ENCODE peak calls at places on chromosomes 13 and 19, in seven cellular contexts. D is sigmoid colon, A is breast epithelium, I is transverse colon, C is heart left ventricle, Q is adrenal gland, L is esophagus squamous epithelium. F is an unnamed sample.

GRCh38 chr13:23567792-23568480 is 2.3 kb upstream of the TNFRSF19 start:
- DNase-seq in D (no peak), A (no peak), I (no peak), C (no peak), Q (no peak), L (no peak), F (no peak)

GRCh38 chr19:34504809-34505291 is 23.3 kb downstream of the WTIP start:
- DNase-seq in D (peak), A (no peak), I (no peak), C (no peak), Q (no peak), L (no peak), F (no peak)

GRCh38 chr19:46951236-46951986 is 68.2 kb upstream of the NPAS1 start:
- DNase-seq in D (no peak), A (no peak), I (peak), C (no peak), Q (no peak), L (no peak), F (no peak)

GRCh38 chr19:39276740-39277139 is 8.5 kb downstream of the IFNL2 start:
- DNase-seq in D (no peak), A (no peak), I (no peak), C (no peak), Q (no peak), L (no peak), F (no peak)

GRCh38 chr13:98927954-98928927 is 49.6 kb downstream of the DOCK9 start:
- DNase-seq in D (peak), A (no peak), I (no peak), C (no peak), Q (no peak), L (no peak), F (no peak)

GRCh38 chr13:108961542-108962125 is 332.2 kb downstream of the MYO16 start:
- DNase-seq in D (no peak), A (no peak), I (no peak), C (no peak), Q (no peak), L (no peak), F (no peak)

GRCh38 chr13:36357231-36357630 is 11.0 kb upstream of the SPART start:
- DNase-seq in D (no peak), A (no peak), I (no peak), C (no peak), Q (no peak), L (no peak), F (no peak)

GRCh38 chr19:2166741-2167738 is 3.3 kb downstream of the DOT1L start:
- DNase-seq in D (peak), A (peak), I (peak), C (peak), Q (peak), L (no peak), F (peak)

GRCh38 chr13:74466015-74466414 is 331.8 kb upstream of the KLF12 start:
- DNase-seq in D (no peak), A (no peak), I (no peak), C (no peak), Q (no peak), L (no peak), F (no peak)

GRCh38 chr13:51906581-51906980 is 44.8 kb downstream of the CCDC70 start:
- DNase-seq in D (no peak), A (peak), I (peak), C (no peak), Q (peak), L (no peak), F (no peak)

GRCh38 chr19:46069841-46070341 is 29.1 kb upstream of the IGFL4 start:
- DNase-seq in D (no peak), A (no peak), I (no peak), C (no peak), Q (peak), L (no peak), F (no peak)

GRCh38 chr19:55468054-55468393 is 3.5 kb upstream of the C19orf85 start:
- DNase-seq in D (no peak), A (no peak), I (no peak), C (no peak), Q (no peak), L (no peak), F (no peak)
- TF ChIP-seq CTCF in D (no peak), A (no peak), I (no peak), C (no peak), Q (no peak), L (peak), F (peak)

GRCh38 chr13:60214213-60215079 is 50.7 kb upstream of the DIAPH3 start:
- DNase-seq in D (no peak), A (no peak), I (no peak), C (no peak), Q (no peak), L (no peak), F (no peak)

GRCh38 chr13:60211548-60211947 is 47.8 kb upstream of the DIAPH3 start:
- DNase-seq in D (no peak), A (no peak), I (no peak), C (no peak), Q (no peak), L (no peak), F (no peak)

GRCh38 chr13:60213236-60213746 is 49.6 kb upstream of the DIAPH3 start:
- DNase-seq in D (no peak), A (no peak), I (no peak), C (no peak), Q (no peak), L (no peak), F (no peak)

DNA sequence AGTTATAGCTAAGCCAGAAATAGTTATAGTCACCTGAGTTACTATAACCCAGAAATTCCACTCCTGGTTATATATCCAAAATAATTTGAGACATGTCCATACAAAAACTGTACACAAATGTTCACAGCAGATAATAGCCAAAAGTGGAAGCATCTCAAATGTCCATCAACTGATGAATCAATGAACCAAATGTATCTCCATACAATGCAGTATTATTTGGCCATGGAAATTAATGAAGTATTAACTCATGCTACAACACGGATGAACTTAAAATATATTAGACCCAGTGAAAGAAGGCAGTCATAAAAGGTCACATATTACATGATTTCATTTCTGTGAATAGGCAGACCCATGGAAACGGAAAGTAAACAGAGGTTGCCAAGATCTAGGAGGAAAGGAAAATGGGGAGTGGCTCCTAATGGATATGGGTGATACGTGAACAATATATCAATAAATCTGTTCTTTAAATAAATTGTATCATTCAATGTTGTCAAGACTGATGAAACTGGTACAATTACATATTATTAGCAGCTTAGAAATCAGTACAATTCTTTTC is 46.9 kb upstream of the DIAPH3 start:
- DNase-seq in D (no peak), A (no peak), I (no peak), C (no peak), Q (no peak), L (no peak), F (no peak)
- TF ChIP-seq POLR2A in D (no peak), A (no peak), I (no peak), C (no peak), Q (no peak), L (no peak), F (no peak)

GRCh38 chr13:44271031-44271433 is 102.6 kb upstream of the SERP2 start:
- DNase-seq in D (peak), A (no peak), I (no peak), C (no peak), Q (no peak), L (no peak), F (no peak)

GRCh38 chr13:44268965-44269364 is 104.7 kb upstream of the SERP2 start:
- DNase-seq in D (no peak), A (no peak), I (no peak), C (no peak), Q (no peak), L (no peak), F (peak)

GRCh38 chr13:44271915-44272341 is 101.7 kb upstream of the SERP2 start:
- DNase-seq in D (peak), A (no peak), I (no peak), C (peak), Q (no peak), L (no peak), F (peak)

GRCh38 chr13:44267966-44268365 is 105.7 kb upstream of the SERP2 start:
- DNase-seq in D (no peak), A (no peak), I (no peak), C (no peak), Q (no peak), L (no peak), F (no peak)

DNA sequence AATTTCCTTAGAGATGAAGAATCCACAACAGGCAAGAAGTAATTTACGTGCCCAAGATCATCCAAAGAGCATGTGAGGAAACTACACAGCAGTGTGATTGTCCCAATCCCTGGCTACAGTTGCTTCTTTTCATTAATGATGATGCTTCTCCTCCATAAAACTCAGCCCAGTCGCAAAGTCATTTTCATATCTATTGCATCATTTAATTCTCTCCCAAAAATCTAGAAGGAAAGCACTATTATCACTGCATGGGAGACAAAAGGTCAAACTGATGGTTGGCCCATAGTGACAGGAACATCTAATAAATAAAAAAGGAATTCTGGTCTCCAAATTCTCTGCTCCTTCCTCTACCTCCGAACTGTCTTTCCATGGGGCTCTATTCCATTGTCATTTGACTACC is 103.5 kb upstream of the SERP2 start:
- DNase-seq in D (no peak), A (no peak), I (no peak), C (no peak), Q (no peak), L (no peak), F (no peak)
- TF ChIP-seq CTCF in D (no peak), A (no peak), I (no peak), C (no peak), Q (no peak), L (no peak), F (no peak)

GRCh38 chr19:29873801-29874575 is 62.2 kb downstream of the CCNE1 start:
- DNase-seq in D (no peak), A (no peak), I (no peak), C (no peak), Q (no peak), L (no peak), F (no peak)

GRCh38 chr19:29876414-29876813 is 64.6 kb downstream of the CCNE1 start:
- DNase-seq in D (no peak), A (no peak), I (no peak), C (no peak), Q (no peak), L (no peak), F (no peak)

GRCh38 chr19:29873024-29873800 is 61.4 kb downstream of the CCNE1 start:
- DNase-seq in D (no peak), A (no peak), I (peak), C (no peak), Q (peak), L (no peak), F (peak)

GRCh38 chr19:29878973-29879654 is 62.9 kb upstream of the URI1 start:
- DNase-seq in D (no peak), A (peak), I (no peak), C (no peak), Q (no peak), L (no peak), F (peak)

GRCh38 chr19:29875931-29876330 is 64.1 kb downstream of the CCNE1 start:
- DNase-seq in D (peak), A (no peak), I (no peak), C (no peak), Q (no peak), L (no peak), F (no peak)
- TF ChIP-seq POLR2A in D (no peak), A (no peak), I (no peak), C (no peak), Q (no peak), L (no peak), F (no peak)

GRCh38 chr19:51330366-51330765 is 11.6 kb downstream of the VSIG10L start:
- DNase-seq in D (no peak), A (no peak), I (no peak), C (no peak), Q (no peak), L (no peak), F (no peak)

GRCh38 chr19:51326216-51327065 is 15.0 kb downstream of the IGLON5 start:
- DNase-seq in D (no peak), A (no peak), I (no peak), C (no peak), Q (no peak), L (no peak), F (no peak)

GRCh38 chr19:51325161-51325979 is 13.9 kb downstream of the IGLON5 start:
- DNase-seq in D (no peak), A (no peak), I (no peak), C (no peak), Q (no peak), L (no peak), F (no peak)

GRCh38 chr19:51329411-51329810 is 12.5 kb downstream of the VSIG10L start:
- DNase-seq in D (no peak), A (no peak), I (no peak), C (no peak), Q (no peak), L (no peak), F (no peak)

GRCh38 chr19:51327066-51327985 is 14.6 kb downstream of the VSIG10L start:
- DNase-seq in D (no peak), A (peak), I (peak), C (peak), Q (peak), L (no peak), F (no peak)
- TF ChIP-seq CTCF in D (no peak), A (no peak), I (no peak), C (no peak), Q (peak), L (no peak), F (no peak)

GRCh38 chr13:67230243-67230773 is at the start of gene PCDH9:
- DNase-seq in D (peak), A (peak), I (peak), C (peak), Q (peak), L (peak), F (peak)
- TF ChIP-seq POLR2A in D (peak), A (no peak), I (peak), C (peak), Q (peak), L (peak), F (no peak)

GRCh38 chr13:81393686-81394085 is 1052.8 kb upstream of the SPRY2 start:
- DNase-seq in D (no peak), A (no peak), I (no peak), C (no peak), Q (no peak), L (no peak), F (no peak)
- TF ChIP-seq CTCF in D (no peak), A (no peak), I (no peak), C (no peak), Q (no peak), L (no peak), F (no peak)

DNA sequence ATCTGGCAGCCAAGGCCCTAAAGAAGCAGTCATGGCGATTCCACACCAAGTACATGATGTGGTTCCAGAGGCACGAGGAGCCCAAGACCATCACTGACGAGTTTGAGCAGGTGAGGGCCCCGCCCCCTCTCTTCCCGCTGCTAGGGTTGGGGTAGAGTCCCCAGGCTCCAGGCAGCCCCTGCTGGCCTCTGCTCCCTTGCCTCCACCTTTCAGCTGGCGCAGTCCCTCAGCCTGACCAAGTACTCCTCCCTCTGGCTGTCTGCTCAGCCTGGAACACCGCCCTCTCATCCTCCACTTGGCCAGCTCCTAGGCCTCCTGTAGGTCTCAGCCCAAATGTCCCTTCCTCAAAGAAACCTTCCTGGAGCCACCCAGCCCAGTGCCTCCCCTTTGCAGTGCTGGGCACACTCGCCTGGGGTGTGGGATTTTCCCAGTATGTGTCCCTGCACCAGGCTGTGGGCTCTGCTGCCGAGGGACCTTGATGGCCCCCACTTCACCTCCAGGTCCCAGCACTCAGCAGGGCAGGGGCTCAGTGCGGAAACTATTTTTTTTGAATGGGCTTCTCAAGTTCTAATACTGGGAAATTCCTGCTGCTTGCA is 5.7 kb downstream of the LENG1 start:
- DNase-seq in D (no peak), A (no peak), I (peak), C (no peak), Q (no peak), L (no peak), F (no peak)
- TF ChIP-seq POLR2A in D (no peak), A (no peak), I (no peak), C (no peak), Q (no peak), L (no peak), F (no peak)

GRCh38 chr19:51820821-51821446 is 26.0 kb downstream of the FPR3 start:
- DNase-seq in D (no peak), A (no peak), I (no peak), C (no peak), Q (no peak), L (no peak), F (no peak)
- TF ChIP-seq CTCF in D (no peak), A (no peak), I (no peak), C (no peak), Q (no peak), L (no peak), F (no peak)